ENCODE peak calls at places on chromosomes 5 and 9, in four cellular contexts. U is HT-29, W is NCI-H345, V is EL. Z is an unnamed sample.

GRCh38 chr9:134538856-134539562 is 102.6 kb upstream of the COL5A1 start:
- DNase-seq in V (no peak), U (no peak), W (no peak), Z (peak)

GRCh38 chr5:151108566-151108965 is 27.7 kb upstream of the TNIP1 start:
- DNase-seq in V (no peak), U (no peak), W (no peak), Z (no peak)

GRCh38 chr9:60545346-60546315 is 368.6 kb upstream of the SPATA31A5 start:
- DNase-seq in W (no peak), V (no peak), U (no peak), Z (peak)

GRCh38 chr5:969421-969839 is 39.2 kb upstream of the NKD2 start:
- DNase-seq in U (no peak), V (no peak), W (no peak), Z (no peak)

GRCh38 chr5:102959055-102959454 is 160.9 kb downstream of the GIN1 start:
- DNase-seq in V (peak), W (no peak), U (no peak), Z (no peak)

GRCh38 chr5:126450388-126450787 is 27.2 kb downstream of the GRAMD2B start:
- DNase-seq in W (no peak), V (no peak), U (no peak), Z (no peak)

GRCh38 chr9:33329117-33329563 is 38.8 kb downstream of the NFX1 start:
- DNase-seq in W (no peak), V (peak), U (peak), Z (peak)

GRCh38 chr5:113546711-113547159 is 33.2 kb downstream of the YTHDC2 start:
- DNase-seq in U (peak), W (no peak), V (peak), Z (no peak)

GRCh38 chr5:95975703-95976102 is 14.1 kb upstream of the ELL2 start:
- DNase-seq in U (no peak), V (no peak), W (no peak), Z (no peak)

GRCh38 chr5:107293551-107293950 is 377.2 kb downstream of the EFNA5 start:
- DNase-seq in W (no peak), U (no peak), V (no peak), Z (no peak)

GRCh38 chr5:8394965-8395364 is 526.0 kb downstream of the MTRR start:
- DNase-seq in U (peak), W (no peak), V (no peak), Z (no peak)

GRCh38 chr5:86605881-86606280 is 11.9 kb upstream of the COX7C start:
- DNase-seq in U (no peak), W (no peak), V (no peak), Z (no peak)

GRCh38 chr9:112103405-112103804 is 71.7 kb downstream of the SUSD1 start:
- DNase-seq in W (no peak), V (no peak), U (no peak), Z (no peak)

GRCh38 chr9:110370316-110370715 is 32.7 kb upstream of the TXNDC8 start:
- DNase-seq in U (no peak), W (no peak), V (peak), Z (no peak)

GRCh38 chr9:112644449-112644965 is 73.4 kb downstream of the INIP start:
- DNase-seq in U (no peak), V (no peak), W (no peak), Z (no peak)

GRCh38 chr5:109290231-109290630 is 119.5 kb downstream of the PJA2 start:
- DNase-seq in W (no peak), U (no peak), V (no peak), Z (no peak)

GRCh38 chr9:79955300-79955699 is 383.5 kb downstream of the TLE4 start:
- DNase-seq in W (no peak), V (peak), U (peak), Z (no peak)

GRCh38 chr5:20420991-20421595 is 433.1 kb upstream of the CDH18 start:
- DNase-seq in W (no peak), U (no peak), V (no peak), Z (no peak)

GRCh38 chr5:134547579-134547978 is 22.1 kb downstream of the JADE2 start:
- DNase-seq in U (no peak), V (peak), W (no peak), Z (peak)

GRCh38 chr9:120662513-120662912 is 51.8 kb downstream of the MEGF9 start:
- DNase-seq in U (no peak), W (no peak), V (no peak), Z (no peak)

GRCh38 chr5:93794954-93795353 is 53.6 kb upstream of the POU5F2 start:
- DNase-seq in W (peak), V (no peak), U (no peak), Z (no peak)

GRCh38 chr9:91214086-91214485 is 147.6 kb downstream of the AUH start:
- DNase-seq in U (no peak), W (no peak), V (peak), Z (no peak)

GRCh38 chr5:146042628-146043279 is 62.6 kb downstream of the PLAC8L1 start:
- DNase-seq in W (no peak), U (peak), V (peak), Z (no peak)

GRCh38 chr5:116660929-116661328 is 86.3 kb upstream of the SEMA6A start:
- DNase-seq in V (no peak), W (no peak), U (no peak), Z (no peak)

GRCh38 chr5:129459485-129460120 is 495 bp upstream of the ADAMTS19 start:
- DNase-seq in W (no peak), V (peak), U (no peak), Z (peak)

GRCh38 chr5:122420126-122420525 is 108.1 kb downstream of the SNCAIP start:
- DNase-seq in W (no peak), V (no peak), U (no peak), Z (no peak)

GRCh38 chr9:106104887-106105286 is 410.5 kb downstream of the TMEM38B start:
- DNase-seq in U (no peak), V (no peak), W (no peak), Z (no peak)

GRCh38 chr9:37908698-37909186 is 4.8 kb upstream of the SLC25A51 start:
- DNase-seq in W (no peak), V (peak), U (no peak), Z (no peak)

GRCh38 chr9:6907772-6908381 is 150.1 kb downstream of the KDM4C start:
- DNase-seq in V (peak), U (peak), W (no peak), Z (no peak)

GRCh38 chr9:135218331-135219225 is 131.1 kb downstream of the OLFM1 start:
- DNase-seq in V (no peak), U (no peak), W (no peak), Z (no peak)

GRCh38 chr9:136847827-136848392 is 1.3 kb upstream of the PHPT1 start:
- DNase-seq in W (peak), U (peak), V (peak), Z (peak)

GRCh38 chr5:95244479-95244878 is 40.4 kb downstream of the MCTP1 start:
- DNase-seq in V (no peak), W (no peak), U (no peak), Z (no peak)

GRCh38 chr9:100428871-100429654 is 2.1 kb downstream of the MSANTD3 start:
- DNase-seq in U (peak), V (peak), W (no peak), Z (no peak)

GRCh38 chr9:98864257-98865180 is 57.0 kb downstream of the GALNT12 start:
- DNase-seq in V (peak), U (no peak), W (no peak), Z (no peak)

GRCh38 chr9:16180546-16180945 is 627.7 kb downstream of the CCDC171 start:
- DNase-seq in V (peak), U (no peak), W (no peak), Z (no peak)

Z was measured in psoas muscle.